ENCODE peak calls at places on chromosomes 1 and 21, in six cellular contexts. J is mesothelial cell of epicardium, A is BJ, V is body of pancreas, Z is cardiac fibroblast, Q is psoas muscle. X is an unnamed sample.
A peak's percentile ranks its signal among the peaks of the same experiment; 100 is the strongest.

GRCh38 chr1:224542783-224543440 is 73.2 kb upstream of the CNIH3 start:
- DNase-seq in J (no peak), A (peak; percentile 85), V (no peak), Z (peak; percentile 96), Q (no peak), X (no peak)

GRCh38 chr1:21933397-21934248 is 3.5 kb downstream of the HSPG2 start:
- DNase-seq in J (no peak), A (no peak), V (peak; percentile 54), Z (no peak), Q (peak; percentile 83), X (no peak)

GRCh38 chr1:94812985-94813384 is 7.2 kb upstream of the SLC44A3 start:
- DNase-seq in J (no peak), A (no peak), V (no peak), Z (no peak), Q (no peak), X (no peak)

GRCh38 chr21:32940079-32941014 is 85.4 kb upstream of the OLIG2 start:
- DNase-seq in J (no peak), A (no peak), V (peak; percentile 34), Z (peak; percentile 63), Q (no peak), X (no peak)

GRCh38 chr1:15056515-15057285 is 96.8 kb upstream of the TMEM51 start:
- DNase-seq in J (no peak), A (no peak), V (no peak), Z (peak; percentile 18), Q (no peak), X (no peak)

GRCh38 chr1:237873487-237873927 is 17.2 kb downstream of the ZP4 start:
- DNase-seq in J (no peak), A (no peak), V (no peak), Z (peak; percentile 23), Q (no peak), X (no peak)

GRCh38 chr1:47940321-47940720 is 56.9 kb downstream of the TRABD2B start:
- DNase-seq in J (peak; percentile 17), A (no peak), V (no peak), Z (no peak), Q (no peak), X (no peak)

GRCh38 chr1:186303911-186304310 is 71.1 kb downstream of the TPR start:
- DNase-seq in J (no peak), A (no peak), V (no peak), Z (no peak), Q (no peak), X (no peak)

GRCh38 chr1:148263128-148263905 is 111.2 kb upstream of the NBPF11 start:
- DNase-seq in J (peak; percentile 73), A (no peak), V (peak; percentile 66), Z (peak; percentile 82), Q (peak; percentile 67), X (peak; percentile 75)

GRCh38 chr1:67850151-67850551 is 16.9 kb upstream of the GNG12 start:
- DNase-seq in J (no peak), A (no peak), V (peak; percentile 22), Z (peak; percentile 75), Q (no peak), X (no peak)

GRCh38 chr1:119968068-119968492 is 71.8 kb upstream of the ADAM30 start:
- DNase-seq in J (peak; percentile 48), A (no peak), V (peak; percentile 68), Z (peak; percentile 71), Q (peak; percentile 81), X (no peak)

GRCh38 chr1:214018605-214019268 is 31.0 kb downstream of the PROX1 start:
- DNase-seq in J (no peak), A (no peak), V (no peak), Z (no peak), Q (no peak), X (no peak)

GRCh38 chr1:43444827-43445225 is 8.9 kb downstream of the HYI start:
- DNase-seq in J (no peak), A (no peak), V (peak; percentile 10), Z (no peak), Q (peak; percentile 39), X (no peak)

GRCh38 chr1:204025917-204026709 is 46.8 kb upstream of the SOX13 start:
- DNase-seq in J (no peak), A (no peak), V (no peak), Z (no peak), Q (no peak), X (no peak)

GRCh38 chr1:245986404-245987221 is 520.5 kb downstream of the SMYD3 start:
- DNase-seq in J (no peak), A (peak; percentile 68), V (no peak), Z (peak; percentile 91), Q (no peak), X (no peak)

GRCh38 chr1:59412705-59413326 is 115.9 kb downstream of the FGGY start:
- DNase-seq in J (no peak), A (no peak), V (no peak), Z (no peak), Q (no peak), X (no peak)

GRCh38 chr1:27601771-27602509 is 2.0 kb downstream of the AHDC1 start:
- DNase-seq in J (no peak), A (no peak), V (peak; percentile 41), Z (no peak), Q (peak; percentile 86), X (no peak)

GRCh38 chr1:96727860-96728259 is 6.3 kb downstream of the PTBP2 start:
- DNase-seq in J (no peak), A (no peak), V (no peak), Z (no peak), Q (no peak), X (no peak)

GRCh38 chr1:38528600-38528999 is 331.0 kb downstream of the RRAGC start:
- DNase-seq in J (no peak), A (no peak), V (no peak), Z (no peak), Q (no peak), X (no peak)

GRCh38 chr1:151980287-151981177 is 13.1 kb downstream of the S100A10 start:
- DNase-seq in J (no peak), A (peak; percentile 39), V (no peak), Z (peak; percentile 91), Q (peak; percentile 65), X (no peak)

GRCh38 chr1:168488153-168488552 is 55.6 kb downstream of the XCL2 start:
- DNase-seq in J (no peak), A (no peak), V (peak; percentile 31), Z (peak; percentile 85), Q (peak; percentile 75), X (no peak)

GRCh38 chr1:19597463-19598309 is 46.4 kb upstream of the NBL1 start:
- DNase-seq in J (no peak), A (no peak), V (no peak), Z (peak; percentile 60), Q (no peak), X (no peak)

DNA sequence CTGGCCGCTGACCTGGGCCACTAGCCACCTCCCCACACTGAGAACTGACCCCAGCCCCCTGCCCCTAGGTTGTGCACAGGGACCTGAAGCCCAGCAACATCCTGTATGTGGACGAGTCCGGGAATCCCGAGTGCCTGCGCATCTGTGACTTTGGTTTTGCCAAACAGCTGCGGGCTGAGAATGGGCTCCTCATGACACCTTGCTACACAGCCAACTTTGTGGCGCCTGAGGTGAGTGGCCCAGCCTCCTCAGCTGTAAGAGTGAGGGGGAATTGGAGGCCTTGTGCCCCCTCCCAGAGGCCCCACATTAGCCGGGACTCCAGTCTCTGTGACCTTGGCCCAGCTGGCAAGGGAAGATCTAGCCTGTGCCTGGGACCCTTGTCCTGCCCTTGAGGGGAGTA is 41.8 kb downstream of the RPS6KA1 start:
- DNase-seq in J (no peak), A (no peak), V (no peak), Z (no peak), Q (no peak), X (no peak)
- TF ChIP-seq CTCF in J (no peak), A (no peak), V (no peak), Z (no peak), Q (no peak), X (no peak)

DNA sequence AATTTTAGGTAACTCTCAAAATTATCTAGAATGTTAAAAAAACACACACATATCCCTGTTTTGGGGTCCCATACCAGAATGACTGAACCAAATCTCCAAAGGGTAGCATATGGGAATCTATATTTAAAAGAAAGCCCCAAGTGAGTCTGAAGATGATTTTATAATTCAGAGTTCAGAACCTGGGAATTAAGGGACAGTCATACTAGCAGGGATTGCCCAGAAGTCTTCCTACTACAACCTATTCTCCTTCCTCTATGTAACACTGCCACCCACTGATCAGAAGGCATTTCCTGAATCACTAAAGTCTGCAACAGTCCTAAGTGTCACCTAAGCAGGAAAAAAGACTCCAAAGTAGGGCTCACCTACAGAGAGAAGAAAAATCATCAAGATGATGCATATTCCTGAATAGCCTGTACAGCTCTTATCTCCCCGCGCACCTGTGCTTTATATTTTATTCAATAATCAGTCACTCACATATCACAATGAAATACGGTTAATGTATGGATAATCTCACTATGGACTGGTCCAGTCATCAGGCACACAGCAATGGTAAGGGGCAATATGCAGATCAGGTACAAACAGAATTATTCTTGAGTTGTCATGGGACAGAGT is 4.9 kb downstream of the RGS1 start:
- DNase-seq in J (no peak), A (no peak), V (peak; percentile 29), Z (peak; percentile 82), Q (no peak), X (no peak)
- TF ChIP-seq CTCF in J (no peak), A (peak; percentile 47), V (peak; percentile 34), Z (peak; percentile 53), Q (peak; percentile 4), X (peak; percentile 27)

DNA sequence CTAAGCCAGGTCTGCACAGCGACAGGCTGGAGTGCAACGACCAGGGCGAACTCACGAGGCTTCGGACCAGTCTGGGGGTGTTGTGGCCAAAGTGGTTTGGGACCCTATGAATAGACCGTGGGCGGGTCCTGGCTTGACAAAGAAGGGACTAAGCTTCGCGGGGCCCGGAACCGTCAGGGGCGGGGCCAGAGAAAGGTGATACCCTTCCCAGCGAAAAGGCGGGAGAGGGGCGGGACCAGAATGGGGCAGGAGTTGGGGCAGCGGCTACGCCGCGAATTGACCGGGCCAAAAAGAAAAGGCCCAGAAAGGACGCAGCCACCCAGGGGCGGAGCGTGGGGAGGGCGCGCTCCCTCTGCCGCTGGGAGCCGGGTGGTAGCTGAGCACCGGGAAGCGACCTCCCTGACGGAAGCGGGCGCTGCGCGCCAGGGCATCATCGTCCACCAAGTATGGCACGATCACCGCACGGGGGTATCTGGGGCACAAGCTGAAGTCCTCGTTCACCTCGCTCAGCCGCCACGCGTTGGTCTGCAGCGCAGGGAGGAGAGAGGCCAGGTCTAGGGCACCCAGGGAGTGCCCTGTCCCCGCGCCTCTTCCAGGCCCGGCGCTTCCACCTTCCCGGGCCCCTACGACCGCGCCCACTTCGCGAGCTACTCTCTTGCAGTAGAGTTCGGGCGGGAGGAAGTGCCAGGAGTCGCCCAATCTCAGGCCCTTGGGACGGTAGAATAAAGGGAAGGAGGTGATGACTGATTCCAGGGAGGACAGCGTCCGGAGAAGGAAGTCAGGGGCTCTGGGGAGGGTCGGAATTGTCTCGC is 6.7 kb upstream of the FAM167B start:
- DNase-seq in J (peak; percentile 62), A (no peak), V (peak; percentile 90), Z (peak; percentile 34), Q (peak; percentile 75), X (peak; percentile 80)
- TF ChIP-seq CTCF in J (no peak), A (peak; percentile 47), V (peak; percentile 5), Z (peak; percentile 17), Q (peak; percentile 14), X (peak; percentile 30)

GRCh38 chr1:192475970-192476369 is 99.6 kb upstream of the RGS1 start:
- DNase-seq in J (no peak), A (no peak), V (no peak), Z (no peak), Q (no peak), X (no peak)

GRCh38 chr1:192475329-192475728 is 100.2 kb upstream of the RGS1 start:
- DNase-seq in J (no peak), A (no peak), V (no peak), Z (no peak), Q (no peak), X (no peak)

GRCh38 chr1:192474080-192474683 is 101.4 kb upstream of the RGS1 start:
- DNase-seq in J (no peak), A (no peak), V (no peak), Z (peak; percentile 59), Q (no peak), X (no peak)

GRCh38 chr1:192476802-192477298 is 98.7 kb upstream of the RGS1 start:
- DNase-seq in J (no peak), A (no peak), V (no peak), Z (peak; percentile 88), Q (no peak), X (no peak)

GRCh38 chr1:192477630-192478029 is 97.9 kb upstream of the RGS1 start:
- DNase-seq in J (no peak), A (no peak), V (no peak), Z (peak; percentile 71), Q (no peak), X (no peak)
- TF ChIP-seq CTCF in J (peak; percentile 65), A (peak; percentile 43), V (peak; percentile 55), Z (peak; percentile 39), Q (peak; percentile 24), X (peak; percentile 73)